ENCODE peak calls at places on chromosomes 1 and 21, in ten cellular contexts. A is sigmoid colon, W is A549, S is transverse colon, Z is adrenal gland, X is cardiac muscle cell, G is psoas muscle, M is body of pancreas, I is endothelial cell of umbilical vein, D is mammary epithelial cell. O is an unnamed sample.

GRCh38 chr1:59455206-59455605 is 158.3 kb downstream of the FGGY start:
- DNase-seq in A (no peak), D (peak; percentile 58), X (no peak), Z (no peak), W (peak; percentile 8), G (no peak), M (no peak), I (peak; percentile 28), S (no peak), O (no peak)

GRCh38 chr1:22892789-22893188 is 79.9 kb downstream of the LACTBL1 start:
- DNase-seq in W (no peak), M (no peak), X (no peak), G (no peak), D (no peak), I (no peak), A (no peak), Z (no peak), S (no peak), O (no peak)

GRCh38 chr21:41991659-41992058 is 18.5 kb downstream of the ZBTB21 start:
- DNase-seq in A (no peak), W (no peak), M (no peak), S (no peak), I (no peak), X (no peak), G (no peak), D (no peak), Z (no peak), O (no peak)

GRCh38 chr21:25171438-25171837 is 435.8 kb downstream of the MRPL39 start:
- DNase-seq in A (no peak), M (no peak), Z (no peak), D (no peak), G (no peak), S (no peak), I (no peak), W (no peak), X (no peak), O (no peak)

GRCh38 chr1:227926896-227927885 is 20.5 kb downstream of the WNT9A start:
- DNase-seq in A (no peak), S (no peak), W (no peak), X (no peak), G (peak; percentile 29), I (no peak), M (no peak), D (no peak), Z (no peak), O (peak; percentile 6)

GRCh38 chr1:12173631-12174121 is 6.9 kb downstream of the TNFRSF1B start:
- DNase-seq in S (peak; percentile 82), D (no peak), X (no peak), I (no peak), Z (peak; percentile 52), A (no peak), W (no peak), G (no peak), M (peak; percentile 40), O (no peak)

GRCh38 chr1:231357831-231358354 is 19.8 kb downstream of the SPRTN start:
- DNase-seq in D (peak; percentile 82), G (peak; percentile 63), Z (peak; percentile 46), M (peak; percentile 46), I (peak; percentile 82), A (peak; percentile 75), S (peak; percentile 19), X (peak; percentile 72), W (peak; percentile 52), O (peak; percentile 26)

GRCh38 chr1:57393058-57393457 is 30.8 kb downstream of the DAB1 start:
- DNase-seq in X (no peak), S (no peak), W (no peak), A (no peak), Z (no peak), I (no peak), M (no peak), D (no peak), G (no peak), O (no peak)

GRCh38 chr1:32764826-32765545 is 52.2 kb downstream of the YARS1 start:
- DNase-seq in S (no peak), Z (no peak), M (no peak), A (no peak), G (no peak), D (no peak), W (no peak), I (no peak), X (no peak), O (peak; percentile 87)

GRCh38 chr21:43975469-43976098 is 36.5 kb upstream of the TRAPPC10 start:
- DNase-seq in M (peak; percentile 78), S (peak; percentile 82), I (peak; percentile 59), W (peak; percentile 67), G (peak; percentile 89), Z (peak; percentile 84), D (peak; percentile 45), X (peak; percentile 75), A (peak; percentile 87), O (peak; percentile 84)

GRCh38 chr1:77794550-77794949 is 15.1 kb downstream of the MIGA1 start:
- DNase-seq in X (no peak), Z (no peak), G (no peak), M (no peak), S (no peak), I (no peak), D (no peak), A (no peak), W (no peak), O (no peak)

GRCh38 chr21:42063578-42064521 is 7.3 kb upstream of the UMODL1 start:
- DNase-seq in I (no peak), M (peak; percentile 84), G (no peak), S (peak; percentile 71), Z (peak; percentile 80), A (no peak), W (no peak), D (peak; percentile 78), X (no peak), O (no peak)

GRCh38 chr1:154330669-154331068 is 5.3 kb downstream of the ATP8B2 start:
- DNase-seq in G (no peak), M (no peak), D (no peak), Z (no peak), A (no peak), X (no peak), S (no peak), I (no peak), W (no peak), O (no peak)

GRCh38 chr21:24367936-24368335 is 1239.3 kb downstream of the MRPL39 start:
- DNase-seq in X (no peak), I (no peak), Z (no peak), S (no peak), W (no peak), G (no peak), A (no peak), D (no peak), M (no peak), O (no peak)

GRCh38 chr1:200444478-200444877 is 34.6 kb upstream of the ZNF281 start:
- DNase-seq in Z (no peak), A (no peak), X (no peak), W (no peak), M (no peak), I (no peak), S (no peak), G (no peak), D (no peak), O (no peak)
- H3K4me1 ChIP-seq in Z (no peaks in the 10 kb centered on the region), A (no peaks in the 10 kb centered on the region), X (no peaks in the 10 kb centered on the region), W (peaks cover 10% of the 10 kb centered on the region), M (no peaks in the 10 kb centered on the region), I (no peaks in the 10 kb centered on the region), S (no peaks in the 10 kb centered on the region), G (no peaks in the 10 kb centered on the region), D (peaks cover 19% of the 10 kb centered on the region), O (no peaks in the 10 kb centered on the region)

GRCh38 chr1:110554871-110555801 is 36.2 kb upstream of the KCNA10 start:
- DNase-seq in D (no peak), X (peak; percentile 68), M (peak; percentile 63), W (peak; percentile 23), A (no peak), G (peak; percentile 69), S (peak; percentile 36), Z (peak; percentile 57), I (peak; percentile 30), O (peak; percentile 79)
- TF ChIP-seq CTCF in D (peak; percentile 27), X (peak; percentile 60), M (peak; percentile 77), W (peak; percentile 44), A (peak; percentile 44), G (peak; percentile 76), S (peak; percentile 73), Z (peak; percentile 55), I (peak; percentile 51), O (peak; percentile 74)

DNA sequence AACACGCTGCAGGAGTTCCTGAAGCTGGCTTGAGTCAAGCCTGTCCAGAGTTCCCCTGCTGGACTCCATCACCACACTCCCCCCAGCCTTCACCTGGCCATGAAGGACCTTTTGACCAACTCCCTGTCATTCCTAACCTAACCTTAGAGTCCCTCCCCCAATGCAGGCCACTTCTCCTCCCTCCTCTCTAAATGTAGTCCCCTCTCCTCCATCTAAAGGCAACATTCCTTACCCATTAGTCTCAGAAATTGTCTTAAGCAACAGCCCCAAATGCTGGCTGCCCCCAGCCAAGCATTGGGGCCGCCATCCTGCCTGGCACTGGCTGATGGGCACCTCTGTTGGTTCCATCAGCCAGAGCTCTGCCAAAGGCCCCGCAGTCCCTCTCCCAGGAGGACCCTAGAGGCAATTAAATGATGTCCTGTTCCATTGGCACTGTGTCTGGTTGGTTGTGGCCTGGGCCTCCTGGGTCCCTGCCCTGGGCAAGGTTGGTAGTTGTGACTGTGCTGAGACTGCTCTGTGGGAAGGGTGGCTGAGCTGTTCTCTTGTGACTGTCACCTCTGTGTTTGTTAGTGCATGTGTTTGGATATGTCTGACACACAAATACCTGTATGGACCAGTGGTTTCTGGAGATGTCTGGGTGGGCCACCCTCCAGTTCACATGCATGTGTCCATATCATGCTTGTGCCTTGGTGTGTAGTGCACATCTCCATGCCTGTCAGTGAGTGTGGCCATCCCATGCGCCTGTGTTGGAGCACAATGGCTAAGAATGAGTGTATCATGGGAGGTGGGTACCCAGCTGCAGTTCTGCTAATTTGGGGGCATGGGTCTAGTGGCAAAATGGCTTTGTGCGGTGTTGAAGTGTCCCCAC is 1.4 kb downstream of the SH3BGRL3 start:
- DNase-seq in S (no peak), X (no peak), D (no peak), G (no peak), M (no peak), Z (no peak), I (no peak), A (no peak), W (no peak), O (no peak)
- H3K4me1 ChIP-seq in S (peaks cover 78% of the 10 kb centered on the region), X (peaks cover 7% of the 10 kb centered on the region), D (peaks cover 82% of the 10 kb centered on the region), G (peaks cover 76% of the 10 kb centered on the region), M (peaks cover 66% of the 10 kb centered on the region), Z (peaks cover 10% of the 10 kb centered on the region), I (peaks cover 46% of the 10 kb centered on the region), A (no peaks in the 10 kb centered on the region), W (peaks cover 45% of the 10 kb centered on the region), O (peaks cover 7% of the 10 kb centered on the region)

DNA sequence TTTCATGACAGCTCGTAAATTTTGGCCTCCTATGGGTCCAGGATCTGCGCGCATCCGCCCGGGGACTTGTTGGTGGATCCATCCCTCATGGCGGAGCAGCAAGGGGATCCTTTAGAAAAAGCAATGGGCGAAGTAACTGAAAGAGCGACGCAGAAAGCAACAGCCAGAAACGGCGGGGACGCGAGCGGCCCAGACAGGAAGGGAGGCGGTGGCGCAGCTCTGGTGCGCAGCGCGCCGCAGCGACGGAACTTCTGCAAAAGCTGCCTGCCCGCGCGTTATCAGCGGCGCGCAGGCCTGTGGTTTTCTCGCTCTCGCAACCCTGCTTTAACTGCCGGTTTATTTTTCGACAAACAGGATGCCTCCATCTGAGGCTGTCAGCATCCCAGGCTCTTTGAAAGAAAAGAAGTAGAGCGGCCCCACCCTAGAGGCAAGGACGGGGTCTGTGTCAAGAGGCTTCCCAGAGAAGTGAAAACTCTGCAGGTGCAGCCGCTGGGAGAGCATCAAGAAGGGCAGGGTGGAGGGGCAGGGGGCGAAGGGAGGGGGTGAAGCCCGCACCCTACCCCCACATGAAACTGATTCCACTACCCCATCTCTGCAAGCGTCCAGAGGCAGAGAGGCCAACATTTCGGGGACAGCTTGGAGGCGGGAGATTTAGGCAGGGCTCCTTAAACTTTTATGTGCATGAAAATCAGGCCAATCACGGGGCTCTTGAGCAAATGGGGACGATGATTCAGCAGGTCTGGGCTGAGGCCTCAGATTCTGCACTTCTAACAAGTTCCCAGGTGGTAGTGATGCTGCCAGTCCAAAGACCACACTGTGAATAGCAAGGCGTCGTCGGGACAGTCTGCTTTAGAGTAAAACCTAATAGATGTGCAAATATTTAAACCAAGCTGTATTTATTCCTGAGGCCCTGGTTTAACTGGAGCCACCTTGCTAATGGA is 22.2 kb downstream of the RUNX1 start:
- DNase-seq in A (peak; percentile 71), W (no peak), X (peak; percentile 34), Z (peak; percentile 39), M (no peak), G (peak; percentile 76), I (peak; percentile 11), S (peak; percentile 71), D (no peak), O (no peak)
- TF ChIP-seq CTCF in A (no peak), W (no peak), X (no peak), Z (no peak), M (no peak), G (no peak), I (no peak), S (no peak), D (no peak), O (no peak)